ENCODE peak calls at places on chromosomes 1 and 21, in nine cellular contexts. A, W, T, M, J, K, I, Y and R are unnamed samples.

GRCh38 chr1:224700915-224701531 is 84.9 kb downstream of the CNIH3 start:
- DNase-seq in T (no peak), A (peak; percentile 30), M (no peak), Y (no peak), J (no peak), I (no peak), K (no peak), W (peak; percentile 42), R (no peak)

GRCh38 chr21:41970099-41970391 is 16.2 kb upstream of the C2CD2 start:
- DNase-seq in A (no peak), W (no peak), J (no peak), K (no peak), M (no peak), I (no peak), Y (no peak), T (no peak), R (no peak)

GRCh38 chr1:176567190-176567794 is 104.3 kb downstream of the PAPPA2 start:
- DNase-seq in A (peak; percentile 5), K (peak; percentile 27), M (peak; percentile 21), Y (no peak), J (no peak), T (peak; percentile 56), W (peak; percentile 72), I (no peak), R (peak; percentile 59)

GRCh38 chr1:54126271-54126815 is 26.5 kb downstream of the CDCP2 start:
- DNase-seq in M (no peak), J (no peak), T (no peak), W (no peak), Y (no peak), A (no peak), I (no peak), K (no peak), R (peak; percentile 20)

GRCh38 chr1:169529068-169529642 is 43.4 kb upstream of the SLC19A2 start:
- DNase-seq in Y (no peak), K (peak; percentile 52), I (peak; percentile 68), J (no peak), W (peak; percentile 62), A (peak; percentile 39), M (no peak), T (no peak), R (peak; percentile 15)

GRCh38 chr1:33169290-33170055 is 12.4 kb downstream of the TRIM62 start:
- DNase-seq in Y (no peak), A (peak; percentile 51), I (peak; percentile 56), M (no peak), W (no peak), J (no peak), T (no peak), K (no peak), R (peak; percentile 40)

GRCh38 chr1:173122958-173123852 is 72.5 kb upstream of the TNFSF18 start:
- DNase-seq in I (peak; percentile 63), W (peak; percentile 42), Y (no peak), J (no peak), A (peak; percentile 97), T (peak; percentile 53), M (peak; percentile 89), K (peak; percentile 80), R (peak; percentile 85)

GRCh38 chr1:15943515-15944307 is 32.2 kb downstream of the ZBTB17 start:
- DNase-seq in K (no peak), J (no peak), Y (no peak), W (no peak), I (no peak), T (no peak), A (no peak), M (no peak), R (no peak)

GRCh38 chr1:222754386-222755139 is 17.6 kb downstream of the FAM177B start:
- DNase-seq in I (peak; percentile 81), W (peak; percentile 69), A (peak; percentile 95), M (peak; percentile 97), J (no peak), Y (no peak), T (no peak), K (peak; percentile 23), R (peak; percentile 80)

GRCh38 chr1:92277105-92277504 is 21.7 kb downstream of the GLMN start:
- DNase-seq in A (peak; percentile 75), M (no peak), J (no peak), K (no peak), I (no peak), T (peak; percentile 79), Y (no peak), W (peak; percentile 82), R (peak; percentile 52)

GRCh38 chr1:95116666-95117206 is 419 bp upstream of the TLCD4 start:
- DNase-seq in J (peak; percentile 33), A (peak; percentile 62), T (no peak), K (no peak), W (peak; percentile 66), I (peak; percentile 50), M (no peak), Y (peak; percentile 30), R (peak; percentile 39)

GRCh38 chr21:38646213-38646837 is 148.0 kb upstream of the ERG start:
- DNase-seq in W (no peak), Y (no peak), M (peak; percentile 16), T (peak; percentile 46), K (no peak), I (peak; percentile 7), A (peak; percentile 48), J (no peak), R (peak; percentile 40)

GRCh38 chr21:37546299-37546908 is 179.8 kb downstream of the DYRK1A start:
- DNase-seq in W (no peak), A (no peak), Y (no peak), T (no peak), M (no peak), I (no peak), J (no peak), K (no peak), R (no peak)

GRCh38 chr21:31172328-31172727 is 134.1 kb upstream of the KRTAP19-8 start:
- DNase-seq in I (no peak), M (no peak), W (no peak), J (no peak), K (no peak), T (no peak), A (no peak), Y (no peak), R (no peak)

GRCh38 chr1:31584869-31585735 is 8.8 kb downstream of the TINAGL1 start:
- DNase-seq in J (no peak), M (no peak), A (no peak), T (no peak), I (no peak), W (no peak), K (no peak), Y (no peak), R (no peak)

GRCh38 chr1:161260939-161261858 is 2.7 kb downstream of the PCP4L1 start:
- DNase-seq in I (no peak), M (no peak), J (no peak), W (no peak), Y (no peak), T (no peak), A (no peak), K (no peak), R (no peak)